ENCODE peak calls at places on chromosomes 13 and 19, in ten cellular contexts. K is fibroblast of lung; N is GM04504; P is dorsolateral prefrontal cortex; I is AG09309; M is LoVo; H is astrocyte of the spinal cord; D is cardiac muscle cell; Q is activated CD8-positive, alpha-beta memory T cell treated with anti-CD3 and anti-CD28 coated beads for 48 hours; C is stimulated activated CD4-positive, alpha-beta T cell treated with anti-CD3 and anti-CD28 coated beads, Interleukin-2, amount 100 ng/mL, for 24 hours. Z is an unnamed sample.

GRCh38 chr13:33999830-34000605 is 182.1 kb downstream of the RFC3 start:
- DNase-seq in P (no peak), H (no peak), K (peak; percentile 30), N (no peak), D (no peak), I (no peak), M (peak; percentile 3), C (no peak), Q (no peak), Z (no peak)

GRCh38 chr13:94712287-94712811 is at the start of gene SOX21:
- DNase-seq in Q (no peak), I (no peak), C (peak; percentile 21), N (no peak), M (no peak), H (no peak), K (no peak), P (no peak), D (no peak), Z (no peak)

GRCh38 chr19:53868892-53869804 is 1.5 kb downstream of the MYADM start:
- DNase-seq in Q (peak; percentile 77), K (peak; percentile 88), M (peak; percentile 20), I (no peak), H (peak; percentile 94), D (peak; percentile 98), C (peak; percentile 86), N (peak; percentile 72), P (peak; percentile 67), Z (peak; percentile 87)

GRCh38 chr13:50261502-50261901 is 246.3 kb downstream of the KCNRG start:
- DNase-seq in C (no peak), Q (no peak), D (no peak), K (no peak), I (no peak), N (no peak), P (no peak), M (no peak), H (no peak), Z (no peak)

GRCh38 chr13:80035096-80035495 is 305.8 kb downstream of the SPRY2 start:
- DNase-seq in I (no peak), N (no peak), P (no peak), Q (no peak), M (no peak), H (no peak), D (no peak), C (no peak), K (no peak), Z (no peak)

GRCh38 chr19:12230751-12231733 is 63.6 kb downstream of the ZNF44 start:
- DNase-seq in D (peak; percentile 3), C (no peak), K (no peak), P (no peak), Q (no peak), H (no peak), M (no peak), I (no peak), N (no peak), Z (no peak)

GRCh38 chr13:46469064-46469463 is 82.0 kb upstream of the RUBCNL start:
- DNase-seq in M (no peak), C (no peak), K (peak; percentile 51), N (peak; percentile 66), D (peak; percentile 71), P (no peak), H (no peak), Q (no peak), I (peak; percentile 79), Z (no peak)

GRCh38 chr13:30112602-30113435 is 194.5 kb downstream of the KATNAL1 start:
- DNase-seq in Q (peak; percentile 45), P (peak; percentile 83), I (peak; percentile 92), H (peak; percentile 86), D (peak; percentile 92), M (peak; percentile 78), N (peak; percentile 88), C (peak; percentile 87), K (peak; percentile 81), Z (peak; percentile 82)

GRCh38 chr13:50543767-50544166 is 299.7 kb downstream of the DLEU7 start:
- DNase-seq in K (peak; percentile 87), I (no peak), H (peak; percentile 92), P (no peak), Q (no peak), M (no peak), N (no peak), C (no peak), D (peak; percentile 80), Z (no peak)

GRCh38 chr13:50123862-50124535 is 108.8 kb downstream of the KCNRG start:
- DNase-seq in H (peak; percentile 97), N (peak; percentile 89), Q (no peak), P (peak; percentile 92), M (peak; percentile 68), C (peak; percentile 75), K (peak; percentile 89), D (peak; percentile 76), I (peak; percentile 92), Z (no peak)

GRCh38 chr13:62388515-62388914 is 972.9 kb upstream of the PCDH20 start:
- DNase-seq in Q (no peak), D (no peak), C (no peak), M (no peak), P (no peak), H (no peak), I (no peak), N (no peak), K (no peak), Z (no peak)

GRCh38 chr13:112760931-112761330 is 71.1 kb downstream of the ATP11A start:
- DNase-seq in K (no peak), Q (no peak), I (no peak), D (no peak), P (no peak), H (no peak), C (no peak), N (no peak), M (no peak), Z (no peak)

GRCh38 chr19:55258476-55258827 is 365 bp downstream of the PPP6R1 start:
- DNase-seq in C (peak; percentile 64), H (no peak), M (no peak), P (no peak), K (no peak), Q (no peak), N (no peak), D (no peak), I (no peak), Z (peak; percentile 88)

GRCh38 chr19:48635966-48636858 is 967 bp downstream of the DBP start:
- DNase-seq in Q (no peak), K (no peak), N (no peak), P (no peak), C (no peak), I (no peak), D (no peak), M (no peak), H (no peak), Z (peak; percentile 48)

GRCh38 chr19:44891016-44891882 is at the start of gene TOMM40:
- DNase-seq in N (peak; percentile 99), K (peak; percentile 99), I (no peak), C (peak; percentile 54), M (no peak), Q (no peak), D (no peak), H (no peak), P (peak; percentile 98), Z (peak; percentile 49)

GRCh38 chr13:66926200-66926850 is 303.8 kb downstream of the PCDH9 start:
- DNase-seq in I (no peak), D (no peak), Q (no peak), K (peak; percentile 23), P (no peak), N (no peak), M (no peak), C (no peak), H (no peak), Z (peak; percentile 23)

GRCh38 chr19:55096061-55096701 is 20.5 kb downstream of the EPS8L1 start:
- DNase-seq in H (no peak), Q (no peak), C (no peak), I (no peak), P (no peak), N (no peak), K (no peak), M (no peak), D (no peak), Z (no peak)

GRCh38 chr19:37082307-37082706 is 4.1 kb downstream of the ZNF420 start:
- DNase-seq in H (no peak), C (no peak), K (no peak), Q (no peak), M (no peak), I (no peak), N (no peak), D (no peak), P (no peak), Z (no peak)

GRCh38 chr13:43078399-43078798 is 55.0 kb downstream of the DNAJC15 start:
- DNase-seq in P (no peak), N (no peak), D (no peak), C (no peak), H (no peak), K (no peak), M (no peak), Q (no peak), I (no peak), Z (no peak)

GRCh38 chr19:13466697-13467096 is 39.6 kb downstream of the CACNA1A start:
- DNase-seq in D (no peak), Q (no peak), I (no peak), N (no peak), M (no peak), P (no peak), C (no peak), H (no peak), K (no peak), Z (no peak)

GRCh38 chr19:47813304-47813994 is 8.3 kb upstream of the CRX start:
- DNase-seq in I (no peak), K (peak; percentile 32), M (peak; percentile 74), D (peak; percentile 70), Q (peak; percentile 91), H (peak; percentile 23), C (peak; percentile 88), N (peak; percentile 12), P (peak; percentile 63), Z (peak; percentile 90)

GRCh38 chr19:33294058-33294798 is 8.1 kb downstream of the CEBPA start:
- DNase-seq in Q (no peak), H (no peak), D (no peak), C (no peak), P (no peak), N (no peak), M (no peak), K (no peak), I (no peak), Z (no peak)

GRCh38 chr13:29935309-29935981 is 85.0 kb upstream of the UBL3 start:
- DNase-seq in I (no peak), H (no peak), K (no peak), P (no peak), M (no peak), C (peak; percentile 76), Q (peak; percentile 29), D (no peak), N (no peak), Z (no peak)

GRCh38 chr13:73215807-73216206 is 157.0 kb downstream of the KLF5 start:
- DNase-seq in K (peak; percentile 91), C (no peak), P (no peak), M (peak; percentile 65), D (peak; percentile 27), H (peak; percentile 27), I (peak; percentile 84), N (peak; percentile 58), Q (no peak), Z (no peak)

GRCh38 chr13:32902898-32903297 is 113.3 kb upstream of the KL start:
- DNase-seq in H (peak; percentile 49), I (no peak), M (no peak), C (no peak), P (peak; percentile 53), N (no peak), K (peak; percentile 81), Q (no peak), D (peak; percentile 73), Z (no peak)

GRCh38 chr13:40313269-40314200 is 352.9 kb downstream of the FOXO1 start:
- DNase-seq in M (peak; percentile 6), N (no peak), I (no peak), Q (no peak), P (no peak), H (no peak), C (no peak), D (peak; percentile 69), K (peak; percentile 65), Z (no peak)

GRCh38 chr19:11446652-11447301 is 11.3 kb downstream of the PRKCSH start:
- DNase-seq in Q (no peak), P (peak; percentile 92), H (no peak), I (no peak), M (no peak), N (no peak), D (peak; percentile 46), K (no peak), C (peak; percentile 48), Z (peak; percentile 90)

GRCh38 chr13:113064534-113065405 is 40.8 kb upstream of the F7 start:
- DNase-seq in M (peak; percentile 54), H (peak; percentile 58), C (no peak), I (peak; percentile 28), Q (no peak), N (no peak), K (peak; percentile 75), D (peak; percentile 81), P (no peak), Z (no peak)

Z was measured in D341Med.